ENCODE peak calls at places on chromosomes 6 and 20, in nine cellular contexts. V, D, J, E, X, S, K, O and P are unnamed samples.

GRCh38 chr6:2885967-2886731 is 17.0 kb downstream of the SERPINB9 start:
- DNase-seq in V (no peak), D (no peak), J (no peak), E (no peak), X (no peak), S (no peak), K (no peak), O (no peak), P (no peak)

GRCh38 chr6:27407153-27407814 is 18.7 kb downstream of the ZNF391 start:
- DNase-seq in V (no peak), D (no peak), J (no peak), E (no peak), X (no peak), S (no peak), K (no peak), O (no peak), P (no peak)

GRCh38 chr6:147769496-147770087 is 261.1 kb downstream of the SAMD5 start:
- DNase-seq in V (no peak), D (no peak), J (no peak), E (no peak), X (no peak), S (no peak), K (no peak), O (peak), P (no peak)

GRCh38 chr6:158867381-158868121 is 48.4 kb upstream of the EZR start:
- DNase-seq in V (no peak), D (no peak), J (no peak), E (no peak), X (no peak), S (peak), K (peak), O (no peak), P (no peak)

GRCh38 chr6:169620171-169621125 is 81.4 kb downstream of the WDR27 start:
- DNase-seq in V (no peak), D (no peak), J (no peak), E (no peak), X (peak), S (peak), K (no peak), O (no peak), P (no peak)

GRCh38 chr6:135094403-135094821 is 39.8 kb upstream of the HBS1L start:
- DNase-seq in V (no peak), D (no peak), J (peak), E (no peak), X (peak), S (peak), K (no peak), O (no peak), P (no peak)

GRCh38 chr6:130485870-130486269 is 120.1 kb downstream of the TMEM200A start:
- DNase-seq in V (no peak), D (no peak), J (no peak), E (no peak), X (no peak), S (no peak), K (no peak), O (no peak), P (no peak)

GRCh38 chr20:46118481-46119020 is 437 bp downstream of the CD40 start:
- DNase-seq in V (no peak), D (no peak), J (no peak), E (no peak), X (no peak), S (no peak), K (no peak), O (no peak), P (no peak)

GRCh38 chr6:121485359-121485809 is 49.9 kb downstream of the GJA1 start:
- DNase-seq in V (no peak), D (no peak), J (no peak), E (no peak), X (peak), S (peak), K (peak), O (no peak), P (no peak)

GRCh38 chr6:53761036-53761435 is 33.8 kb upstream of the LRRC1 start:
- DNase-seq in V (no peak), D (no peak), J (no peak), E (no peak), X (peak), S (no peak), K (no peak), O (no peak), P (no peak)

GRCh38 chr6:3852391-3852790 is 3.2 kb downstream of the FAM50B start:
- DNase-seq in V (no peak), D (no peak), J (no peak), E (no peak), X (no peak), S (no peak), K (no peak), O (no peak), P (no peak)

GRCh38 chr6:138336221-138336620 is 41.5 kb upstream of the SMIM28 start:
- DNase-seq in V (no peak), D (no peak), J (no peak), E (no peak), X (no peak), S (no peak), K (no peak), O (no peak), P (no peak)

GRCh38 chr6:8434727-8435092 is 635 bp downstream of the SLC35B3 start:
- DNase-seq in V (no peak), D (no peak), J (no peak), E (no peak), X (no peak), S (no peak), K (no peak), O (no peak), P (no peak)

GRCh38 chr6:136371951-136372350 is 82.3 kb upstream of the BCLAF1 start:
- DNase-seq in V (no peak), D (no peak), J (no peak), E (no peak), X (no peak), S (no peak), K (no peak), O (no peak), P (no peak)

GRCh38 chr6:52725530-52726192 is 37.6 kb downstream of the GSTA2 start:
- DNase-seq in V (no peak), D (no peak), J (no peak), E (no peak), X (peak), S (peak), K (no peak), O (no peak), P (no peak)

GRCh38 chr20:25177890-25178321 is 17.6 kb upstream of the ENTPD6 start:
- DNase-seq in V (no peak), D (no peak), J (no peak), E (no peak), X (no peak), S (peak), K (no peak), O (no peak), P (no peak)

GRCh38 chr6:140001851-140002301 is 627.4 kb upstream of the CITED2 start:
- DNase-seq in V (no peak), D (no peak), J (no peak), E (no peak), X (peak), S (no peak), K (no peak), O (no peak), P (no peak)

GRCh38 chr6:127120109-127120786 is 1.8 kb downstream of the RSPO3 start:
- DNase-seq in V (no peak), D (peak), J (no peak), E (no peak), X (no peak), S (no peak), K (no peak), O (peak), P (no peak)

GRCh38 chr6:37134622-37135191 is 35.2 kb upstream of the PIM1 start:
- DNase-seq in V (no peak), D (no peak), J (no peak), E (peak), X (peak), S (peak), K (peak), O (no peak), P (no peak)

GRCh38 chr20:50560867-50561266 is 50.7 kb downstream of the PTPN1 start:
- DNase-seq in V (no peak), D (no peak), J (no peak), E (no peak), X (no peak), S (no peak), K (no peak), O (no peak), P (no peak)

GRCh38 chr6:38207371-38207770 is 387.8 kb downstream of the ZFAND3 start:
- DNase-seq in V (no peak), D (no peak), J (no peak), E (no peak), X (no peak), S (no peak), K (no peak), O (no peak), P (no peak)

GRCh38 chr6:30883743-30884520 is at the start of gene DDR1:
- DNase-seq in V (peak), D (peak), J (peak), E (no peak), X (peak), S (peak), K (no peak), O (peak), P (no peak)

GRCh38 chr6:38792356-38792755 is 77.2 kb downstream of the DNAH8 start:
- DNase-seq in V (no peak), D (no peak), J (no peak), E (no peak), X (no peak), S (no peak), K (no peak), O (no peak), P (no peak)

GRCh38 chr6:129500958-129501381 is 209.0 kb downstream of the ARHGAP18 start:
- DNase-seq in V (no peak), D (no peak), J (no peak), E (peak), X (peak), S (no peak), K (peak), O (peak), P (no peak)

GRCh38 chr6:156260792-156261191 is 516.4 kb upstream of the ARID1B start:
- DNase-seq in V (no peak), D (no peak), J (no peak), E (no peak), X (no peak), S (no peak), K (no peak), O (no peak), P (no peak)

DNA sequence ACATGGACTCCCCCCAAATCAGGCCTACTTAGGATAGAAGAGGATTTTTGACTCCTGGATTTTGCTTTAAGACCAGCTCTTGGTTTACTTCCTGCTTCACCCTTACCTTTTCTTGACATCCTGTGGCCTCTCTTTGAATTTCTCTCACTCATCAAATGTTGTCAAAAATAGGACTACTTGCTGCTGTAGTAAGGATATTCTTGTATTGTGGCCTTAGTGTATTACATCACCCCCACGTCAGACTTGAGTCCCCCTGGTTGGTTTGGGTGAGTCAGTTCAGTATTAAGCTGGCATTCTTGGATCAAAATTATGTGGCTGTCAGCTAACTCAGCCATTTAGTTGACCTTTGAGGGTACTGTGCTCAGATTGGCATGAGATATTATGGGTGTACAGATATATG is 1.1 kb downstream of the TPX2 start:
- DNase-seq in V (no peak), D (no peak), J (no peak), E (no peak), X (peak), S (peak), K (no peak), O (no peak), P (no peak)
- H3K4me3 ChIP-seq in V (peak), D (no peak), J (peak), E (peak), X (peak), S (peak), K (peak), O (peak), P (peak)

GRCh38 chr6:143772110-143772509 is 71.0 kb upstream of the LTV1 start:
- DNase-seq in V (no peak), D (no peak), J (no peak), E (no peak), X (no peak), S (no peak), K (no peak), O (no peak), P (no peak)
- H3K27ac ChIP-seq in V (peak), D (no peak), J (no peak), E (peak), X (no peak), S (no peak), K (no peak), O (no peak), P (peak)

DNA sequence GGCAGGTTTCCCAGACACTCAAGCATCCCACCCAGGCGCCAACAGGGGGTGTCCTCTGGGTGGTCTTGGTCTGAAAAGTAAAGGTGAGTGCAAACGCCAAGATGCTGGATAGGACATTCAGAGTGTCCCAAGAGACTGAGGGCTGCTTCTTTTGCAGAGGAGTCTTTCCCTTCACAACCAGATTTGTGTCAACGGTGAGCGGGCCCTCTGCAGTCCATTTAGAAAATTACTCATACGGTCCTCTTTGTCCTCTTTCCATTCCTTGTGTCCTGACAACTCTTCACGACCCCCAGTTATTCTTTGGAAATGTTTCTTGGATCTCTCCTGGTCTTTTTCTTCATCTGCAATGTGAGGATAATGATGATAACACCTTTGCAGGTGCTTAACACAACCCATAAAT is 257.8 kb downstream of the CDC5L start:
- DNase-seq in V (no peak), D (no peak), J (no peak), E (no peak), X (no peak), S (no peak), K (no peak), O (no peak), P (no peak)
- TF ChIP-seq CTCF in V (no peak), D (no peak), J (peak), E (peak), X (peak), S (no peak), K (peak), O (peak), P (no peak)

GRCh38 chr6:167229586-167229985 is 61.5 kb upstream of the UNC93A start:
- DNase-seq in V (no peak), D (no peak), J (no peak), E (no peak), X (no peak), S (no peak), K (no peak), O (no peak), P (no peak)
- H3K4me3 ChIP-seq in V (no peak), D (no peak), J (no peak), E (no peak), X (no peak), S (no peak), K (no peak), O (no peak), P (no peak)

DNA sequence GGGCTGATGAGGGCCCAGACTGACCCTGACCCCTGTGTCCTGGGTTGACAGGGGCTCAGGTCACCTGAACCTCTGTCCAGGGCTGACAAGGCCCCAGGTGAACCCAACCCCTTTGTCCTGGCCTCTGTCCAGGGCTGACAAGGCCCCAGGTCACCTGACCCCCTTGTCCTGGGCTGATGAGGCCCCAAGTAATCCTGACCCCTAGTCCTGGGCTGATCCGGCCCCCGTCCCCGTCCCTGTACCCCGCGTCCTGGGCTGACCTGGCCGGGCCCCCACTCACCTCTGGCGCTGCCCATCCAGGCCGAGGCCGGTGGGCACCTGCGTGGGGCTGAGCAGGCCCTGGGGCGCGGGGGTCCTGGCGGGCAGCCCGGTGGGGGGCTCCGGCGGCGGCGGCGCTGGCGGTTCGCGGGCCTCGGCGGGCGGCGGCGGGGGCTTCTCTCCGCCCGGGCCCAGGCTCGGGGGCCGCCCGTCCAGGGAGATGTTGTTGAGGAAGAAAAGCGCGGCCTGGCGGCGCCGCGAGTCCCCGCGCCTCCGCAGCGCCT is 379 bp downstream of the CABLES2 start:
- DNase-seq in V (no peak), D (no peak), J (no peak), E (no peak), X (no peak), S (no peak), K (no peak), O (no peak), P (no peak)
- H3K27ac ChIP-seq in V (no peak), D (no peak), J (peak), E (peak), X (peak), S (no peak), K (peak), O (peak), P (peak)

DNA sequence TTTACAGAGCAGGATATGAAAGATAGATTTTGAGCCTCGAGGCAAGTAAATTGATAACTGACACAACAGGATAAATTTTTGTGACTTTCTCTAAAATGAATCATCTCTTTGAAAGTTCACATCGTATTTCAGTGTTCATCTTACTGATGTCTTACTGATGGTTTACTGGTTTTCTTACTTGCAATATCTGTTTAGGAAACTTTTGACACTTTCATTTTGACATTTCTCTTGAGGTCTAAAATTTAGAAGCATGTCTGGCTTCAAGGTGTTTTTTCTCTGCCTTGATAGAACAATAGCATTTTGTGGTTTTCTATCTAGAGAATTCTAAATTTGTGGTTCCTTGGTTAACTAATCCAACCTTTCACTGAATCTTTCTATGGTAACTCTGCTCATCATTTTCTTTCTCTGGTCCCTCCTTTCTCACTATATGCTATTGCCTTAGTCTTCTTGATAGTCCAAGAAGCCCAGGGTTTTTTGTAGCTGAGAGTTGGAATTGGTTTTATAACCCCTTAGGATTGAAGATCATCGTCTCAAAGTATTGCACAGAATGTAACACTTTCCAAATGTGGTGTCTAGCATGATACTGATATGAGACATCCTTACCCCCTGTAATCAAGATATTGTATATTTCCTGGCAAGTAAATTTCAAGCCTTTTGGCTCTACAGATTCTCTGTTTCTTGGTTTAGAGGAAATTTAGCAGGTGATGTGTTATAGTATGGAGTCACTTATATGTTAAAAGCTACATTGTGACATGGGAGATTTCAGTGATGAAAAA is 98.7 kb downstream of the RNF144B start:
- DNase-seq in V (no peak), D (no peak), J (no peak), E (no peak), X (no peak), S (no peak), K (no peak), O (no peak), P (no peak)
- TF ChIP-seq CTCF in V (no peak), D (no peak), J (no peak), E (no peak), X (no peak), S (no peak), K (no peak), O (no peak), P (no peak)

GRCh38 chr20:62806383-62807050 is 1.9 kb downstream of the OGFR start:
- DNase-seq in V (no peak), D (no peak), J (no peak), E (no peak), X (no peak), S (no peak), K (no peak), O (no peak), P (no peak)
- H3K4me3 ChIP-seq in V (peak), D (no peak), J (no peak), E (peak), X (peak), S (no peak), K (peak), O (no peak), P (no peak)

GRCh38 chr6:133359760-133360159 is 118.6 kb downstream of the EYA4 start:
- DNase-seq in V (no peak), D (no peak), J (no peak), E (no peak), X (no peak), S (no peak), K (no peak), O (no peak), P (no peak)

GRCh38 chr6:133359256-133359655 is 118.1 kb downstream of the EYA4 start:
- DNase-seq in V (no peak), D (no peak), J (no peak), E (no peak), X (peak), S (no peak), K (no peak), O (no peak), P (no peak)

GRCh38 chr6:133358598-133358997 is 117.4 kb downstream of the EYA4 start:
- DNase-seq in V (no peak), D (no peak), J (no peak), E (no peak), X (no peak), S (no peak), K (no peak), O (no peak), P (no peak)

GRCh38 chr6:133360194-133360593 is 119.0 kb downstream of the EYA4 start:
- DNase-seq in V (no peak), D (no peak), J (no peak), E (no peak), X (no peak), S (no peak), K (no peak), O (no peak), P (no peak)

DNA sequence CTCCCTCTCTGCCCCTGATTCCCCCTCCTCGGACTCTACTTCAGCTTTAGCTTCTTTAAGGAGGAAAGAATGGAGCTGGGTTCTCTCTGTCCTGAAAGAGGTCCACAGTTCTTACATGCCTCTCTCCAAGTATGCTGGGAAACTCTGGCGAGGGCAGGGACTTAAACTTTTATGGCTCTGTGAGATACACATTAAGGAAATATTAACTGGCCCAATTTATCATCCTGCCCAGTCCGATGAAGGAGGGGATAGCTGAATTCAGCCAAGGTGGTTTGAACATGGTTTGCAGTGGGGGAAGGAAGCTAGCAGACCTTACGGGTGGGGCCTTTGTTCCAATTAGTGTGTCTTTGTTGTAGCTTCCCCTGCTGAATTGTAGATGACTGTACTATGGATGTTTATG is 121.7 kb downstream of the EYA4 start:
- DNase-seq in V (no peak), D (no peak), J (no peak), E (no peak), X (no peak), S (no peak), K (no peak), O (no peak), P (no peak)
- H3K27ac ChIP-seq in V (no peak), D (peak), J (no peak), E (no peak), X (no peak), S (no peak), K (no peak), O (no peak), P (no peak)